ENCODE peak calls at places on chromosomes 3 and 15, in seven cellular contexts. U is transverse colon, B is mammary epithelial cell, H is BE2C, M is heart left ventricle, W is heart right ventricle, I is K562. V is an unnamed sample.

GRCh38 chr3:13276438-13277129 is 143.5 kb downstream of the NUP210 start:
- DNase-seq in U (no peak), B (no peak), H (no peak), M (no peak), W (peak; percentile 57), I (no peak), V (no peak)

GRCh38 chr15:81117136-81117535 is 16.9 kb upstream of the CFAP161 start:
- DNase-seq in U (no peak), B (peak; percentile 42), H (no peak), M (no peak), W (no peak), I (no peak), V (no peak)

GRCh38 chr3:39292961-39293360 is 13.1 kb upstream of the CX3CR1 start:
- DNase-seq in U (no peak), B (no peak), H (no peak), M (no peak), W (no peak), I (no peak), V (no peak)

GRCh38 chr15:34851751-34852150 is 56.4 kb upstream of the ACTC1 start:
- DNase-seq in U (no peak), B (no peak), H (no peak), M (no peak), W (no peak), I (no peak), V (no peak)

GRCh38 chr3:130539005-130539404 is 22.0 kb downstream of the COL6A6 start:
- DNase-seq in U (peak; percentile 28), B (peak; percentile 19), H (peak; percentile 78), M (no peak), W (no peak), I (peak; percentile 56), V (peak; percentile 61)

GRCh38 chr3:54188176-54188791 is 65.9 kb downstream of the CACNA2D3 start:
- DNase-seq in U (peak; percentile 38), B (peak; percentile 50), H (no peak), M (peak; percentile 43), W (no peak), I (peak; percentile 47), V (peak; percentile 43)

GRCh38 chr3:186821429-186822367 is 15.4 kb upstream of the RFC4 start:
- DNase-seq in U (no peak), B (peak; percentile 24), H (peak; percentile 36), M (no peak), W (no peak), I (peak; percentile 36), V (no peak)

GRCh38 chr15:57442371-57442770 is 66.1 kb downstream of the CGNL1 start:
- DNase-seq in U (no peak), B (no peak), H (no peak), M (no peak), W (no peak), I (no peak), V (no peak)

GRCh38 chr15:59087731-59088130 is 17.2 kb upstream of the CCNB2 start:
- DNase-seq in U (no peak), B (no peak), H (no peak), M (no peak), W (no peak), I (no peak), V (no peak)

GRCh38 chr3:10515884-10516495 is 10.6 kb upstream of the ATP2B2 start:
- DNase-seq in U (no peak), B (no peak), H (no peak), M (no peak), W (no peak), I (peak; percentile 44), V (no peak)

GRCh38 chr3:37991823-37992222 is 1.2 kb downstream of the VILL start:
- DNase-seq in U (no peak), B (no peak), H (no peak), M (no peak), W (no peak), I (no peak), V (no peak)

GRCh38 chr15:101537681-101538080 is 48.2 kb upstream of the PCSK6 start:
- DNase-seq in U (no peak), B (no peak), H (no peak), M (no peak), W (no peak), I (no peak), V (no peak)

GRCh38 chr3:138901579-138901978 is 45.4 kb downstream of the FOXL2 start:
- DNase-seq in U (no peak), B (no peak), H (no peak), M (no peak), W (no peak), I (no peak), V (no peak)

DNA sequence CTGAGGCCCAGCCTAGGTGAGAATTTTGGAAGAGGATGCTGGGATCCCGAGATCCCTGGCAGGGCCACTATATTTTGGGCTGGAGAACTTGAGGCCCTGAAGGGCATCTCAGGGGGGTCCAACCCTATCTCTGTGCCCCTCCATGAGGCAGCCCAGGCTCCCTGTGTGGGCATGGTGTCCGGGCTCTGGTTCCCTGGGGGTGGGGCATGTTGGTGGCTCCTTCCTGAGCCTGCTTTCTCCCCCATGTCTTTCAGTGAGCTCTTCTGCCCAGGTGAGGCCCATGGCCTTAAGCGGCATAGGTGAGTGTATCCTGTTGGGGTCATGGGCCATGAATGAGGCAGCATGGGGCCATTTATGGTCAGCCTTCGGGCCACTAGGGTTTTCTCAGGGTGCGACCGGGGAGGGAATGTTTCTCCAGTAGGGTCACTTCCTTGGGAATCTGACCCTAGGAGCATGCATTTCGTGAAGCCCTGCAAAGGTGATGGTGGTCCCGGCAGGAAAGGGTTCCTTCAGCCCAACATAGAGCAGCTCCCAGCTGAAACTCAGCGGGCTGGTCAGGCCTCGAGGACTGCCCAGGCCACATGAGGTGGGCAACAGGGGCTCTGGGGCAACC is 191.3 kb downstream of the UBE3A start:
- DNase-seq in U (peak; percentile 1), B (no peak), H (no peak), M (no peak), W (no peak), I (no peak), V (peak; percentile 25)
- H3K9me3 ChIP-seq in U (peaks cover 24% of the 10 kb centered on the region), B (peaks cover 59% of the 10 kb centered on the region), H (no peaks in the 10 kb centered on the region), M (peaks cover 36% of the 10 kb centered on the region), W (peaks cover 3% of the 10 kb centered on the region), I (no peaks in the 10 kb centered on the region), V (no peaks in the 10 kb centered on the region)

DNA sequence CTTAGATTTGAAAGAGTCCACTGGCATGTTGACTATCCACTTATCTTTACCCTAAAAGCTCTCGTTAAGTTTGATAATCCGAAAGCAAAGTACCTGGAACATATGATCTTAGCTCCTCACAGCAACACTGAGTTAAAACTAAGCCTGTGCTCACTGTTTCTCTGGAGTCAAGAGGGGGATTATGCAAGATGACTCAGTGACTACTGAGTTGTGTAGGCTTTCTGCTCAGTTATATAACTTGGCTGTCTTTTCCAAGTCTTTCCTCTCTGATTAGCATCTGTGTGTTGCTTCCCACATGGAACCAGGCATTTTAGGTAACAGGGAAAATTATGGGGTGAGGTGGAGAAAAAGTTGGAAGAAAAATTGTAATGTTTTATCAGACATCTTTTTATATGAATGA is 31.2 kb upstream of the MYO5C start:
- DNase-seq in U (no peak), B (no peak), H (no peak), M (no peak), W (no peak), I (no peak), V (no peak)
- H3K36me3 ChIP-seq in U (no peaks in the 10 kb centered on the region), B (peaks cover 8% of the 10 kb centered on the region), H (no peaks in the 10 kb centered on the region), M (peaks cover 66% of the 10 kb centered on the region), W (no peaks in the 10 kb centered on the region), I (no peaks in the 10 kb centered on the region), V (peaks cover 68% of the 10 kb centered on the region)

GRCh38 chr3:14311722-14312121 is 90.7 kb upstream of the SLC6A6 start:
- DNase-seq in U (no peak), B (no peak), H (no peak), M (no peak), W (no peak), I (no peak), V (no peak)
- H3K4me3 ChIP-seq in U (no peak overlapping the region), B (no peak overlapping the region), H (no peak overlapping the region), M (no peak overlapping the region), W (no peak overlapping the region), I (no peak overlapping the region), V (no peak overlapping the region)

GRCh38 chr3:118472586-118472985 is 562.1 kb downstream of the IGSF11 start:
- DNase-seq in U (no peak), B (peak; percentile 83), H (peak; percentile 16), M (no peak), W (no peak), I (no peak), V (no peak)
- H3K9me3 ChIP-seq in U (no peaks in the 10 kb centered on the region), B (no peaks in the 10 kb centered on the region), H (no peaks in the 10 kb centered on the region), M (no peaks in the 10 kb centered on the region), W (no peaks in the 10 kb centered on the region), I (no peaks in the 10 kb centered on the region), V (peaks cover 2% of the 10 kb centered on the region)

GRCh38 chr3:143037867-143038266 is 36.5 kb downstream of the U2SURP start:
- DNase-seq in U (no peak), B (no peak), H (no peak), M (no peak), W (no peak), I (no peak), V (no peak)

GRCh38 chr3:143036557-143036956 is 35.2 kb downstream of the U2SURP start:
- DNase-seq in U (no peak), B (no peak), H (no peak), M (no peak), W (no peak), I (no peak), V (no peak)

GRCh38 chr3:143040264-143040879 is 39.0 kb downstream of the U2SURP start:
- DNase-seq in U (no peak), B (peak; percentile 7), H (no peak), M (no peak), W (no peak), I (no peak), V (no peak)

GRCh38 chr3:143035466-143036214 is 34.3 kb downstream of the U2SURP start:
- DNase-seq in U (no peak), B (no peak), H (no peak), M (no peak), W (no peak), I (no peak), V (no peak)
- H3K36me3 ChIP-seq in U (peaks cover 47% of the 10 kb centered on the region), B (peaks cover 34% of the 10 kb centered on the region), H (peaks cover 70% of the 10 kb centered on the region), M (peaks cover 98% of the 10 kb centered on the region), W (no peaks in the 10 kb centered on the region), I (peaks cover 93% of the 10 kb centered on the region), V (no peaks in the 10 kb centered on the region)

GRCh38 chr15:47717036-47717611 is at the start of gene SEMA6D:
- DNase-seq in U (peak; percentile 72), B (peak; percentile 57), H (peak; percentile 87), M (peak; percentile 77), W (peak; percentile 83), I (peak; percentile 6), V (peak; percentile 85)
- H3K4me3 ChIP-seq in U (peak within 1 kb of the TSS; percentile 69), B (peak within 1 kb of the TSS; percentile 56), H (peak within 1 kb of the TSS; percentile 79), M (peak within 1 kb of the TSS; percentile 89), W (peak within 1 kb of the TSS; percentile 98), I (no peak within 1 kb of the TSS), V (peak within 1 kb of the TSS; percentile 54)

DNA sequence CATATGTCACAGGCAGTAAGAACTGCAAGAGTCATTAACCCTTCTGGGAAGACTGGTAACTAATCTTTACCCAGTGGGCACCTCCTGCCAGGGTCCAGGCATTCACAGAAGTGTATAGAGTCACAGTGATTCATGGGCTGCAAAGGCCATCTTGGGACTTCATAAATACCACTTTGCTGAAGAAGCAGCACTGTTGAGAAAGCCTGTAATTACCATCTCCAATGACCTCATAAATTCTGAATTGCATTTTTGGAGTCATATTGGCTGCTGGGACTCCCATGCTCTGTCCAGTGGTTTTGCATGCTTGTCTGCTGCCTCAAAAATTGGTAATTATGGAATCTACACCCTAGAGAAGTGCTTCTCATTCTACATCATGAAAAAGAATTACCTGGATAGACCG is 837.2 kb downstream of the NTRK3 start:
- DNase-seq in U (no peak), B (peak; percentile 12), H (no peak), M (no peak), W (no peak), I (no peak), V (no peak)
- H3K9me3 ChIP-seq in U (no peaks in the 10 kb centered on the region), B (no peaks in the 10 kb centered on the region), H (no peaks in the 10 kb centered on the region), M (no peaks in the 10 kb centered on the region), W (no peaks in the 10 kb centered on the region), I (no peaks in the 10 kb centered on the region), V (no peaks in the 10 kb centered on the region)

GRCh38 chr3:193648542-193649076 is 55.6 kb downstream of the OPA1 start:
- DNase-seq in U (no peak), B (no peak), H (no peak), M (no peak), W (no peak), I (no peak), V (no peak)
- H3K36me3 ChIP-seq in U (peaks cover 47% of the 10 kb centered on the region), B (peaks cover 50% of the 10 kb centered on the region), H (peaks cover 65% of the 10 kb centered on the region), M (peaks cover 98% of the 10 kb centered on the region), W (no peaks in the 10 kb centered on the region), I (peaks cover 79% of the 10 kb centered on the region), V (no peaks in the 10 kb centered on the region)

V was measured in left lung.